ENCODE peak calls at places on chromosome 21, in ten cellular contexts. R is CD8-positive, alpha-beta T cell; K is thoracic aorta; Z is spleen; X is psoas muscle; I is lower lobe of right lung; J is HepG2; Y is cardiac fibroblast; L is mucosa of descending colon; W is prostate gland. A is an unnamed sample.

GRCh38 chr21:31612889-31613785 is 46.4 kb upstream of the SOD1 start:
- DNase-seq in W (no peak), R (no peak), Y (peak), J (no peak), I (peak), L (no peak), Z (no peak), X (no peak), K (no peak), A (no peak)

GRCh38 chr21:45010096-45010495 is 64.3 kb upstream of the ADARB1 start:
- DNase-seq in X (no peak), L (no peak), R (no peak), W (no peak), Y (no peak), Z (peak), K (no peak), J (peak), I (no peak), A (no peak)

GRCh38 chr21:44969965-44970755 is 30.3 kb downstream of the SLX9 start:
- DNase-seq in K (no peak), X (no peak), I (no peak), Z (peak), L (no peak), R (peak), J (no peak), W (no peak), Y (peak), A (peak)

GRCh38 chr21:26070822-26071425 is 99.6 kb downstream of the APP start:
- DNase-seq in J (no peak), X (no peak), I (peak), W (no peak), R (peak), K (no peak), L (peak), Y (peak), Z (no peak), A (peak)

GRCh38 chr21:37878946-37879660 is 37.2 kb downstream of the KCNJ6 start:
- DNase-seq in L (no peak), K (no peak), W (no peak), I (no peak), X (no peak), Z (no peak), J (no peak), Y (peak), R (no peak), A (no peak)

GRCh38 chr21:26773058-26773457 is 72.2 kb downstream of the ADAMTS1 start:
- DNase-seq in Y (no peak), I (no peak), K (no peak), W (no peak), X (no peak), J (no peak), L (no peak), Z (no peak), R (no peak), A (no peak)

GRCh38 chr21:15221799-15222386 is 157.1 kb upstream of the NRIP1 start:
- DNase-seq in Y (peak), W (no peak), R (no peak), L (no peak), K (peak), J (peak), Z (no peak), X (peak), I (peak), A (no peak)

GRCh38 chr21:14687277-14687642 is 141.1 kb upstream of the SAMSN1 start:
- DNase-seq in Y (peak), K (no peak), J (no peak), Z (no peak), R (no peak), W (no peak), I (no peak), X (no peak), L (no peak), A (no peak)

GRCh38 chr21:29149771-29150425 is 19.5 kb downstream of the MAP3K7CL start:
- DNase-seq in L (no peak), K (no peak), I (no peak), Y (peak), R (no peak), J (no peak), Z (no peak), W (peak), X (no peak), A (no peak)

GRCh38 chr21:44974676-44975075 is 34.8 kb downstream of the SLX9 start:
- DNase-seq in J (no peak), K (no peak), I (no peak), L (no peak), X (no peak), Y (no peak), Z (no peak), R (no peak), W (no peak), A (no peak)

GRCh38 chr21:37460196-37460595 is 93.6 kb downstream of the DYRK1A start:
- DNase-seq in Z (no peak), Y (no peak), R (no peak), W (no peak), I (no peak), K (no peak), J (no peak), L (no peak), X (no peak), A (no peak)

GRCh38 chr21:38787461-38788274 is 18.1 kb upstream of the ETS2 start:
- DNase-seq in Y (peak), L (peak), W (peak), X (no peak), I (no peak), K (no peak), Z (no peak), J (peak), R (no peak), A (no peak)

GRCh38 chr21:19034041-19034440 is 630.5 kb upstream of the TMPRSS15 start:
- DNase-seq in W (no peak), R (no peak), J (no peak), I (no peak), L (no peak), Y (no peak), Z (no peak), K (no peak), X (no peak), A (no peak)

GRCh38 chr21:44984428-44984791 is 44.6 kb downstream of the SLX9 start:
- DNase-seq in J (peak), Z (peak), R (no peak), X (peak), W (no peak), L (no peak), K (no peak), I (peak), Y (no peak), A (peak)

GRCh38 chr21:45357436-45358260 is 47.3 kb upstream of the COL18A1 start:
- DNase-seq in K (no peak), W (no peak), Z (no peak), L (no peak), J (no peak), I (peak), R (no peak), Y (peak), X (peak), A (peak)

GRCh38 chr21:28747464-28747863 is 245.2 kb downstream of the LTN1 start:
- DNase-seq in K (no peak), I (no peak), R (no peak), L (no peak), W (no peak), J (no peak), Z (no peak), Y (no peak), X (no peak), A (no peak)

GRCh38 chr21:45507888-45508508 is 34.2 kb downstream of the SLC19A1 start:
- DNase-seq in L (no peak), K (no peak), I (no peak), J (no peak), W (no peak), X (no peak), Z (peak), R (no peak), Y (no peak), A (peak)

GRCh38 chr21:46604975-46605758 is at the start of gene S100B:
- DNase-seq in Y (no peak), Z (no peak), W (no peak), J (no peak), X (no peak), L (no peak), I (no peak), R (no peak), K (no peak), A (peak)

GRCh38 chr21:38992737-38993136 is 187.0 kb downstream of the ETS2 start:
- DNase-seq in I (no peak), X (no peak), W (no peak), Z (no peak), L (no peak), J (no peak), R (no peak), K (no peak), Y (peak), A (no peak)

GRCh38 chr21:26732442-26733221 is 112.6 kb downstream of the ADAMTS1 start:
- DNase-seq in Y (peak), W (no peak), I (peak), X (peak), K (no peak), Z (no peak), R (no peak), L (peak), J (peak), A (no peak)

GRCh38 chr21:15439726-15440125 is 290.1 kb upstream of the USP25 start:
- DNase-seq in I (no peak), J (no peak), X (no peak), R (no peak), Z (no peak), L (no peak), Y (peak), W (no peak), K (no peak), A (no peak)

GRCh38 chr21:45403133-45403824 is 1.7 kb upstream of the COL18A1 start:
- DNase-seq in Y (no peak), R (no peak), J (no peak), K (no peak), Z (peak), W (no peak), L (no peak), I (peak), X (peak), A (peak)

GRCh38 chr21:44892536-44893277 is 19.2 kb upstream of the PTTG1IP start:
- DNase-seq in R (peak), Z (peak), L (peak), I (peak), J (no peak), K (no peak), W (peak), Y (peak), X (peak), A (no peak)

GRCh38 chr21:26982767-26983166 is 15.9 kb upstream of the ADAMTS5 start:
- DNase-seq in W (no peak), Y (peak), R (no peak), K (no peak), I (no peak), J (no peak), Z (no peak), X (no peak), L (no peak), A (no peak)

GRCh38 chr21:45228171-45228641 is 59.5 kb downstream of the POFUT2 start:
- DNase-seq in R (peak), X (no peak), W (no peak), Y (peak), J (peak), L (peak), I (no peak), Z (no peak), K (no peak), A (peak)

DNA sequence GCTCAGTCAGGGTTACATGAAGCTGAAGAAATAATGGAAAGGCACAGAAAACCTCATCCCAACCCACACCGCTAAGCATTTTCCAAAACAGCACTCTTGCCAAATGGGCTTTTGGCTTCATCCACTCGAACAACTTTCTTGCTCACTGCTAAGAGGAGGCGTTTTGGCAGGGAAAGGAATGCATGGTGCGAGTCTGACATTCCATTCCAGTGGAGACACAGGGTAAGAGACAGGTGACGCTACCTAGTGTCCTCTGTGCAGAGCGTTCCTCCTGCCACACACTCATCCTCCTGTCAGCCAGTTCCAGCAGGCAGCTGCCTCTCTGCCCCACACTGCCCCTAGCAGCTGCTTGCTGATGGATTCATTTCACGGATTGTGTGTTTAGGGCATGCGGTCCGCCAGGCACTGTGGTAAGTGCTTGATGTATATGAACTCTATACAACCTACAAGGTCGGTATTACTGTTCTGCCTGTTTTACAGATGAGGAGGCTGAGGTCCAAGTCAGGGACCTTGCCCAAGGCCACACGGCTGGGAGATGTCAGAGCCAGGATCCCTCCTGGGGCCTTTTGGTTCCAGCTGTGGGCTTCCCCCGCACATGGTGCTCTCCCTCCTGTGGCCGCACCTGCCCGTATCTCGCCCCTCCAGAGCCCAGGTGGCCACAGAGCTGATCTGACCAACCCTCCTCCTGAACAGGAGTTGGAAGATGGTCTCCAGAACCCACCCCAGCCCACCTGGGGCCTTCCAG is 25.7 kb upstream of the BACE2 start:
- DNase-seq in I (no peak), R (no peak), Z (no peak), K (peak), J (peak), W (peak), Y (peak), X (no peak), L (no peak), A (no peak)
- TF ChIP-seq CTCF in I (no peak), R (no peak), Z (no peak), K (no peak), J (no peak), W (no peak), Y (no peak), X (no peak), L (no peak), A (no peak)

GRCh38 chr21:17679002-17679600 is 66.4 kb upstream of the BTG3 start:
- DNase-seq in K (no peak), R (no peak), W (peak), Y (peak), L (peak), X (no peak), I (no peak), J (peak), Z (no peak), A (no peak)

GRCh38 chr21:17682924-17683323 is 70.2 kb upstream of the BTG3 start:
- DNase-seq in Y (no peak), W (no peak), L (no peak), X (no peak), Z (no peak), I (no peak), R (no peak), J (no peak), K (no peak), A (no peak)
- H3K4me3 ChIP-seq in Y (no peak), W (no peak), L (no peak), X (no peak), Z (no peak), I (no peak), R (no peak), J (no peak), K (no peak), A (no peak)

DNA sequence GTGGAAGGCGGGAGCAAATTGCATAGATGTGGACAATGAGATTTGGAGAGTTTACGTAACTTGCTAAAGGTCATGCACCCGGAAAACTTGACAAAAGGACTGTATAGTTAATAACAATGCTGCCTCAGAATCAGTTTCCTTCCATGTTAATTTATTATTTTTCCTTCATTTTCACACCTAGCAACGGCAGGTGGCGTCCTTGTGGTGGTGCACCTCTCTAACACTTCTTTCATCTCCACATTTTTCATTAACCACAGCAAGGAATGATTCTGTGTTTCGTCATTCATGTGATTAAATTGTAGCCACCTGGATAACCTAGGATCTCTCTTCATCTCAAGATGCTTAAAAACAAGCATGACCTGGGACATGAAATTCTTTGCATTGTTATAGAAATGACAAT is 2133.0 kb downstream of the NCAM2 start:
- DNase-seq in R (no peak), W (no peak), K (no peak), I (no peak), Y (no peak), J (no peak), L (no peak), X (no peak), Z (no peak), A (no peak)
- TF ChIP-seq CTCF in R (no peak), W (no peak), K (no peak), I (no peak), Y (no peak), J (no peak), L (no peak), X (no peak), Z (no peak), A (no peak)

DNA sequence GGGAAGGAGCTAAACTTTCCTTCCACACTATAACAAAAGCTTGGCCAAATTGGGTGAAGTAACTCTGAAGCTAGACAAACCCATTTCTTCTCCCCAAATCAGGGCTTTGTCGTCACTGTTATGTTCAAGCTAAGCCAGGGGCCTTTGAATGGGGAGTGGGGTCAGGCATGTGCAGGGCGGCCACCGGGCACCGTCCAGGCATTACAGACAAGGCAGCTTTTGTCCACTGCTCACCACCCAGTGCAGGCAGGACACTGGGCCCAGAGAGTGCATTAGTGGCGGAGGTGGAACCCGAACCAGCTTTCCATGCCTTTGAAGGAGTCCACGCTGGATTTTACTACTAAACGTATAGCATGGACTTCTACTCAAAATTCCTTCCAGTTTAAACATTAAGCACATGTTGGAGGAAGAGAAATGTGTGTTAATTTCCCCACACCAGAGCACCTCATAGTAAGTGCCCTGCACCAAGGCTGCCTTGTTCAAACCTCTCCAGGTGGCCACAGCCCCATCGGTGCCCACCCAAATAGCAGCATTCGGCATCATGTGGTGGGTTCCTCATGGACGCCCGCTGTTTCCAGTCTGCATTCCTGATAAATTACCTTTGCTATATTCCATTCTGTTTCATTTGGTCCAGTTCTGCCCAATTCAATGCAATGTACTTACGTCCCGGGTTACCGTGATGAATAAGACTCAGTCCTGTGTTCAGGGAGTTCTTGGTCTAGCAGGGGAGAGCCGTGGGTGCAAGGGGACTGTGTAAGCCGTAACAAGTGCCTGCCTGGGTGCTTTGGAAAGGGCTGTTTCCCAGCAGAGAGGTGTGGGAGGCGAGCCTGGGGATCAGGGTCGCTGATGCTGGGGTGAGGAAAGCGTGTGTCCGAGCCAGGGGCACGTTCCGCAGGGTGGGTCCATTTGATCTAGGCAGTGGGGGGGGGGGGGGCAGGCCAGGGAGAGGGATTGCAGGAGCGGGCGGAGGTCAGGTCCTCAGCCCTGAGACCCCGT is 1.7 kb downstream of the UBASH3A start:
- DNase-seq in R (no peak), Y (no peak), W (no peak), Z (peak), I (no peak), X (no peak), J (no peak), K (no peak), L (no peak), A (peak)
- H3K4me3 ChIP-seq in R (peak), Y (no peak), W (no peak), Z (peak), I (peak), X (no peak), J (no peak), K (peak), L (no peak), A (no peak)

GRCh38 chr21:34890724-34891609 is 158.1 kb downstream of the RUNX1 start:
- DNase-seq in I (peak), J (no peak), X (peak), K (no peak), Y (peak), Z (peak), R (no peak), L (peak), W (no peak), A (peak)

GRCh38 chr21:34890258-34890723 is 158.8 kb downstream of the RUNX1 start:
- DNase-seq in Z (no peak), K (no peak), I (no peak), W (no peak), Y (no peak), X (no peak), L (no peak), J (peak), R (no peak), A (no peak)

GRCh38 chr21:34888569-34889286 is 160.4 kb downstream of the RUNX1 start:
- DNase-seq in W (peak), K (peak), R (peak), Z (peak), J (peak), X (peak), L (peak), I (peak), Y (peak), A (peak)

GRCh38 chr21:34889287-34889536 is 159.9 kb downstream of the RUNX1 start:
- DNase-seq in J (peak), W (peak), I (peak), X (peak), K (no peak), R (peak), Z (peak), Y (peak), L (peak), A (peak)

GRCh38 chr21:34889537-34890257 is 159.4 kb downstream of the RUNX1 start:
- DNase-seq in L (peak), K (no peak), I (peak), W (peak), Y (peak), X (peak), J (peak), Z (peak), R (peak), A (peak)
- TF ChIP-seq CTCF in L (peak), K (peak), I (peak), W (peak), Y (peak), X (peak), J (peak), Z (peak), R (peak), A (peak)

DNA sequence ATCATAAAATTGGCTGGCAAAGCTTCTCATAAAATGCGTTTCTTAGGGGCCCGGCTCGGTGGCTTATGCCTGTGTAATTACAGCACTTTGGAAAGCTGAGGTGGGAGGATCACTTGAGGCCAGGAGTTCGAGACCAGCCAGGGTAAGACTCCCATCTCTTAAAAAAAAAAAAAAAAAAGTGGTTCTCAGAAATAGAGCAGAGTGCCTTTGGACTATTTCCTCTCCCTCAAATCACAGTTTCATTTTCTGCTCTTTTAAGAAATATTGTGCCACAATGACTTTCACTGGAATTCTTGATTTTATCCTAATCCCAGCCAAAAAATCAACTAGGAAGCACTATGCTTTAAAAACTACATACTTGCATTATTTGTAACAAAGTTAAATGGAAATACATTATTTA is 13.3 kb downstream of the HSF2BP start:
- DNase-seq in W (no peak), K (no peak), R (no peak), X (no peak), Z (no peak), I (no peak), Y (no peak), J (no peak), L (no peak), A (no peak)
- H3K4me3 ChIP-seq in W (no peak), K (peak), R (no peak), X (no peak), Z (no peak), I (no peak), Y (no peak), J (no peak), L (no peak), A (no peak)

GRCh38 chr21:34692458-34693020 is 23.7 kb downstream of the CLIC6 start:
- DNase-seq in W (no peak), Y (no peak), K (no peak), I (no peak), X (no peak), Z (no peak), L (no peak), R (no peak), J (no peak), A (no peak)
- TF ChIP-seq CTCF in W (no peak), Y (no peak), K (no peak), I (no peak), X (no peak), Z (no peak), L (no peak), R (no peak), J (no peak), A (no peak)

A was measured in sigmoid colon.